ENCODE peak calls at places on chromosomes 4 and X, in six cellular contexts. T is left cardiac atrium; G is NCI-H460; N is pancreas; S is upper lobe of right lung; H is stimulated activated effector memory CD8-positive, alpha-beta T cell treated with anti-CD3 and anti-CD28 coated beads, Interleukin-12 subunit alpha, Interleukin-12 subunit beta, amount 100 ng/mL, for 72 hours. K is an unnamed sample.

GRCh38 chr4:113406723-113407016 is 354.9 kb downstream of the CAMK2D start:
- DNase-seq in T (no peak), G (no peak), N (no peak), S (no peak), H (no peak), K (no peak)

GRCh38 chrX:32530802-32531403 is 680.4 kb downstream of the DMD start:
- DNase-seq in T (no peak), G (peak; percentile 34), N (no peak), S (no peak), H (no peak), K (peak; percentile 7)

GRCh38 chrX:66961665-66962064 is 322.8 kb upstream of the EDA2R start:
- DNase-seq in T (no peak), G (no peak), N (no peak), S (no peak), H (no peak), K (no peak)

GRCh38 chr4:115152081-115152480 is 38.7 kb upstream of the NDST4 start:
- DNase-seq in T (no peak), G (no peak), N (no peak), S (no peak), H (no peak), K (no peak)

GRCh38 chr4:1048781-1049590 is 37.6 kb downstream of the FGFRL1 start:
- DNase-seq in T (no peak), G (no peak), N (no peak), S (peak; percentile 67), H (no peak), K (no peak)

GRCh38 chrX:51332188-51332942 is at the start of gene NUDT10:
- DNase-seq in T (peak; percentile 46), G (peak; percentile 1), N (peak; percentile 65), S (peak; percentile 69), H (peak; percentile 2), K (peak; percentile 1)

GRCh38 chr4:55859711-55860110 is 6.3 kb downstream of the EXOC1 start:
- DNase-seq in T (no peak), G (no peak), N (no peak), S (no peak), H (no peak), K (no peak)

GRCh38 chrX:69524765-69525164 is 20.6 kb downstream of the NALF2 start:
- DNase-seq in T (no peak), G (no peak), N (no peak), S (no peak), H (no peak), K (no peak)

GRCh38 chr4:165635261-165635838 is 237.7 kb upstream of the TLL1 start:
- DNase-seq in T (no peak), G (no peak), N (no peak), S (no peak), H (no peak), K (no peak)